ENCODE peak calls at places on chromosome 3, in four cellular contexts. One of them, this sample, is unnamed.

GRCh38 chr3:143529018-143529478 is 319.2 kb downstream of the SLC9A9 start:
- DNase-seq in NCI-H345: no peak
- DNase-seq in stimulated activated CD4-positive, alpha-beta T cell treated with anti-CD3 and anti-CD28 coated beads, TNF-alpha, amount 100 ng/mL, for 4 hours: no peak
- DNase-seq in AG20443: peak
- DNase-seq in this sample: peak

GRCh38 chr3:30401971-30402370 is 204.4 kb upstream of the TGFBR2 start:
- DNase-seq in NCI-H345: no peak
- DNase-seq in stimulated activated CD4-positive, alpha-beta T cell treated with anti-CD3 and anti-CD28 coated beads, TNF-alpha, amount 100 ng/mL, for 4 hours: no peak
- DNase-seq in AG20443: peak
- DNase-seq in this sample: no peak

GRCh38 chr3:45664558-45664957 is 24.6 kb upstream of the SACM1L start:
- DNase-seq in NCI-H345: no peak
- DNase-seq in stimulated activated CD4-positive, alpha-beta T cell treated with anti-CD3 and anti-CD28 coated beads, TNF-alpha, amount 100 ng/mL, for 4 hours: peak
- DNase-seq in AG20443: no peak
- DNase-seq in this sample: peak

GRCh38 chr3:69604735-69605435 is 134.4 kb upstream of the MITF start:
- DNase-seq in NCI-H345: no peak
- DNase-seq in stimulated activated CD4-positive, alpha-beta T cell treated with anti-CD3 and anti-CD28 coated beads, TNF-alpha, amount 100 ng/mL, for 4 hours: no peak
- DNase-seq in AG20443: no peak
- DNase-seq in this sample: no peak

GRCh38 chr3:127043731-127044510 is 61.0 kb downstream of the PLXNA1 start:
- DNase-seq in NCI-H345: no peak
- DNase-seq in stimulated activated CD4-positive, alpha-beta T cell treated with anti-CD3 and anti-CD28 coated beads, TNF-alpha, amount 100 ng/mL, for 4 hours: no peak
- DNase-seq in AG20443: no peak
- DNase-seq in this sample: no peak

GRCh38 chr3:113844622-113845222 is 6.1 kb downstream of the GRAMD1C start:
- DNase-seq in NCI-H345: peak
- DNase-seq in stimulated activated CD4-positive, alpha-beta T cell treated with anti-CD3 and anti-CD28 coated beads, TNF-alpha, amount 100 ng/mL, for 4 hours: no peak
- DNase-seq in AG20443: peak
- DNase-seq in this sample: no peak

GRCh38 chr3:80232760-80233159 is 465.0 kb upstream of the ROBO1 start:
- DNase-seq in NCI-H345: no peak
- DNase-seq in stimulated activated CD4-positive, alpha-beta T cell treated with anti-CD3 and anti-CD28 coated beads, TNF-alpha, amount 100 ng/mL, for 4 hours: no peak
- DNase-seq in AG20443: no peak
- DNase-seq in this sample: no peak

GRCh38 chr3:127011270-127011992 is 28.5 kb downstream of the PLXNA1 start:
- DNase-seq in NCI-H345: no peak
- DNase-seq in stimulated activated CD4-positive, alpha-beta T cell treated with anti-CD3 and anti-CD28 coated beads, TNF-alpha, amount 100 ng/mL, for 4 hours: no peak
- DNase-seq in AG20443: peak
- DNase-seq in this sample: no peak

GRCh38 chr3:39208463-39209055 is 16.2 kb upstream of the XIRP1 start:
- DNase-seq in NCI-H345: peak
- DNase-seq in stimulated activated CD4-positive, alpha-beta T cell treated with anti-CD3 and anti-CD28 coated beads, TNF-alpha, amount 100 ng/mL, for 4 hours: no peak
- DNase-seq in AG20443: peak
- DNase-seq in this sample: no peak

GRCh38 chr3:50297896-50298725 is 1.1 kb downstream of the HYAL3 start:
- DNase-seq in NCI-H345: no peak
- DNase-seq in stimulated activated CD4-positive, alpha-beta T cell treated with anti-CD3 and anti-CD28 coated beads, TNF-alpha, amount 100 ng/mL, for 4 hours: no peak
- DNase-seq in AG20443: no peak
- DNase-seq in this sample: no peak

GRCh38 chr3:112508860-112509259 is 9.6 kb upstream of the BTLA start:
- DNase-seq in NCI-H345: no peak
- DNase-seq in stimulated activated CD4-positive, alpha-beta T cell treated with anti-CD3 and anti-CD28 coated beads, TNF-alpha, amount 100 ng/mL, for 4 hours: no peak
- DNase-seq in AG20443: no peak
- DNase-seq in this sample: no peak

GRCh38 chr3:127738192-127738840 is 65.6 kb downstream of the ABTB1 start:
- DNase-seq in NCI-H345: no peak
- DNase-seq in stimulated activated CD4-positive, alpha-beta T cell treated with anti-CD3 and anti-CD28 coated beads, TNF-alpha, amount 100 ng/mL, for 4 hours: no peak
- DNase-seq in AG20443: no peak
- DNase-seq in this sample: no peak

GRCh38 chr3:109369510-109369909 is 32.2 kb upstream of the DPPA4 start:
- DNase-seq in NCI-H345: no peak
- DNase-seq in stimulated activated CD4-positive, alpha-beta T cell treated with anti-CD3 and anti-CD28 coated beads, TNF-alpha, amount 100 ng/mL, for 4 hours: no peak
- DNase-seq in AG20443: peak
- DNase-seq in this sample: no peak

GRCh38 chr3:132084982-132085381 is 50.2 kb upstream of the CPNE4 start:
- DNase-seq in NCI-H345: no peak
- DNase-seq in stimulated activated CD4-positive, alpha-beta T cell treated with anti-CD3 and anti-CD28 coated beads, TNF-alpha, amount 100 ng/mL, for 4 hours: no peak
- DNase-seq in AG20443: no peak
- DNase-seq in this sample: no peak

GRCh38 chr3:53850895-53851294 is 4.5 kb downstream of the IL17RB start:
- DNase-seq in NCI-H345: no peak
- DNase-seq in stimulated activated CD4-positive, alpha-beta T cell treated with anti-CD3 and anti-CD28 coated beads, TNF-alpha, amount 100 ng/mL, for 4 hours: no peak
- DNase-seq in AG20443: peak
- DNase-seq in this sample: no peak

GRCh38 chr3:121958801-121959200 is 63.2 kb downstream of the ILDR1 start:
- DNase-seq in NCI-H345: no peak
- DNase-seq in stimulated activated CD4-positive, alpha-beta T cell treated with anti-CD3 and anti-CD28 coated beads, TNF-alpha, amount 100 ng/mL, for 4 hours: no peak
- DNase-seq in AG20443: no peak
- DNase-seq in this sample: no peak

GRCh38 chr3:14430706-14431470 is 28.5 kb downstream of the SLC6A6 start:
- DNase-seq in NCI-H345: no peak
- DNase-seq in stimulated activated CD4-positive, alpha-beta T cell treated with anti-CD3 and anti-CD28 coated beads, TNF-alpha, amount 100 ng/mL, for 4 hours: no peak
- DNase-seq in AG20443: no peak
- DNase-seq in this sample: no peak

GRCh38 chr3:23004971-23005370 is 198.2 kb upstream of the UBE2E2 start:
- DNase-seq in NCI-H345: no peak
- DNase-seq in stimulated activated CD4-positive, alpha-beta T cell treated with anti-CD3 and anti-CD28 coated beads, TNF-alpha, amount 100 ng/mL, for 4 hours: no peak
- DNase-seq in AG20443: peak
- DNase-seq in this sample: no peak

GRCh38 chr3:136505676-136506075 is 246.5 kb downstream of the STAG1 start:
- DNase-seq in NCI-H345: no peak
- DNase-seq in stimulated activated CD4-positive, alpha-beta T cell treated with anti-CD3 and anti-CD28 coated beads, TNF-alpha, amount 100 ng/mL, for 4 hours: no peak
- DNase-seq in AG20443: no peak
- DNase-seq in this sample: no peak

GRCh38 chr3:112871735-112872134 is 25.1 kb upstream of the CD200R1L start:
- DNase-seq in NCI-H345: no peak
- DNase-seq in stimulated activated CD4-positive, alpha-beta T cell treated with anti-CD3 and anti-CD28 coated beads, TNF-alpha, amount 100 ng/mL, for 4 hours: no peak
- DNase-seq in AG20443: no peak
- DNase-seq in this sample: no peak

GRCh38 chr3:196942915-196943277 is 568 bp upstream of the NCBP2 start:
- DNase-seq in NCI-H345: no peak
- DNase-seq in stimulated activated CD4-positive, alpha-beta T cell treated with anti-CD3 and anti-CD28 coated beads, TNF-alpha, amount 100 ng/mL, for 4 hours: peak
- DNase-seq in AG20443: peak
- DNase-seq in this sample: no peak

GRCh38 chr3:122668930-122669730 is 11.5 kb upstream of the PARP14 start:
- DNase-seq in NCI-H345: no peak
- DNase-seq in stimulated activated CD4-positive, alpha-beta T cell treated with anti-CD3 and anti-CD28 coated beads, TNF-alpha, amount 100 ng/mL, for 4 hours: no peak
- DNase-seq in AG20443: peak
- DNase-seq in this sample: no peak

GRCh38 chr3:56976666-56977560 is 83.6 kb upstream of the SPATA12 start:
- DNase-seq in NCI-H345: peak
- DNase-seq in stimulated activated CD4-positive, alpha-beta T cell treated with anti-CD3 and anti-CD28 coated beads, TNF-alpha, amount 100 ng/mL, for 4 hours: no peak
- DNase-seq in AG20443: peak
- DNase-seq in this sample: no peak

GRCh38 chr3:45565341-45565740 is 29.2 kb upstream of the LIMD1 start:
- DNase-seq in NCI-H345: no peak
- DNase-seq in stimulated activated CD4-positive, alpha-beta T cell treated with anti-CD3 and anti-CD28 coated beads, TNF-alpha, amount 100 ng/mL, for 4 hours: no peak
- DNase-seq in AG20443: no peak
- DNase-seq in this sample: no peak

GRCh38 chr3:190258634-190259033 is 63.6 kb downstream of the CLDN1 start:
- DNase-seq in NCI-H345: peak
- DNase-seq in stimulated activated CD4-positive, alpha-beta T cell treated with anti-CD3 and anti-CD28 coated beads, TNF-alpha, amount 100 ng/mL, for 4 hours: no peak
- DNase-seq in AG20443: no peak
- DNase-seq in this sample: no peak

GRCh38 chr3:59818033-59818936 is 768.5 kb upstream of the CFAP20DC start:
- DNase-seq in NCI-H345: no peak
- DNase-seq in stimulated activated CD4-positive, alpha-beta T cell treated with anti-CD3 and anti-CD28 coated beads, TNF-alpha, amount 100 ng/mL, for 4 hours: no peak
- DNase-seq in AG20443: peak
- DNase-seq in this sample: no peak

GRCh38 chr3:135929670-135930069 is 35.9 kb upstream of the PPP2R3A start:
- DNase-seq in NCI-H345: no peak
- DNase-seq in stimulated activated CD4-positive, alpha-beta T cell treated with anti-CD3 and anti-CD28 coated beads, TNF-alpha, amount 100 ng/mL, for 4 hours: no peak
- DNase-seq in AG20443: peak
- DNase-seq in this sample: no peak

This sample was measured in CD8-positive, alpha-beta T cell.